ENCODE peak calls at places on chromosome 14, in five cellular contexts. One of them, this sample, is unnamed.

GRCh38 chr14:57352771-57353170 is 37.6 kb upstream of the NAA30 start:
- DNase-seq in EH: no peak
- DNase-seq in GM04503: no peak
- DNase-seq in GM18507: no peak
- DNase-seq in adipocyte: no peak
- DNase-seq in this sample: no peak

GRCh38 chr14:104559769-104560585 is 19.6 kb upstream of the C14orf180 start:
- DNase-seq in EH: no peak
- DNase-seq in GM04503: no peak
- DNase-seq in GM18507: no peak
- DNase-seq in adipocyte: no peak
- DNase-seq in this sample: no peak

GRCh38 chr14:97459180-97459579 is 662.0 kb downstream of the VRK1 start:
- DNase-seq in EH: no peak
- DNase-seq in GM04503: no peak
- DNase-seq in GM18507: no peak
- DNase-seq in adipocyte: no peak
- DNase-seq in this sample: no peak

GRCh38 chr14:99524804-99525698 is 43.8 kb downstream of the CCNK start:
- DNase-seq in EH: peak
- DNase-seq in GM04503: no peak
- DNase-seq in GM18507: no peak
- DNase-seq in adipocyte: peak
- DNase-seq in this sample: no peak

GRCh38 chr14:70827366-70828151 is 18.2 kb upstream of the MAP3K9 start:
- DNase-seq in EH: peak
- DNase-seq in GM04503: no peak
- DNase-seq in GM18507: no peak
- DNase-seq in adipocyte: peak
- DNase-seq in this sample: no peak

GRCh38 chr14:76311410-76311758 is 64.6 kb upstream of the ESRRB start:
- DNase-seq in EH: no peak
- DNase-seq in GM04503: no peak
- DNase-seq in GM18507: no peak
- DNase-seq in adipocyte: no peak
- DNase-seq in this sample: no peak

GRCh38 chr14:104209985-104210520 is 71.7 kb downstream of the KIF26A start:
- DNase-seq in EH: no peak
- DNase-seq in GM04503: no peak
- DNase-seq in GM18507: no peak
- DNase-seq in adipocyte: no peak
- DNase-seq in this sample: no peak

GRCh38 chr14:53567236-53567785 is 389.3 kb downstream of the BMP4 start:
- DNase-seq in EH: no peak
- DNase-seq in GM04503: no peak
- DNase-seq in GM18507: no peak
- DNase-seq in adipocyte: no peak
- DNase-seq in this sample: no peak

GRCh38 chr14:37150414-37150813 is 22.0 kb downstream of the SLC25A21 start:
- DNase-seq in EH: peak
- DNase-seq in GM04503: no peak
- DNase-seq in GM18507: no peak
- DNase-seq in adipocyte: peak
- DNase-seq in this sample: no peak

GRCh38 chr14:105124837-105125222 is 43.7 kb downstream of the JAG2 start:
- DNase-seq in EH: no peak
- DNase-seq in GM04503: no peak
- DNase-seq in GM18507: no peak
- DNase-seq in adipocyte: no peak
- DNase-seq in this sample: no peak

GRCh38 chr14:85248881-85249635 is 280.9 kb upstream of the FLRT2 start:
- DNase-seq in EH: no peak
- DNase-seq in GM04503: no peak
- DNase-seq in GM18507: no peak
- DNase-seq in adipocyte: peak
- DNase-seq in this sample: peak

GRCh38 chr14:80468331-80469122 is 257.2 kb upstream of the DIO2 start:
- DNase-seq in EH: no peak
- DNase-seq in GM04503: no peak
- DNase-seq in GM18507: no peak
- DNase-seq in adipocyte: no peak
- DNase-seq in this sample: no peak

GRCh38 chr14:105492051-105492965 is 1.3 kb downstream of the TEDC1 start:
- DNase-seq in EH: no peak
- DNase-seq in GM04503: no peak
- DNase-seq in GM18507: no peak
- DNase-seq in adipocyte: no peak
- DNase-seq in this sample: no peak